ENCODE peak calls at places on chromosome 3, in nine cellular contexts. V is breast epithelium; P is CD4-positive, alpha-beta T cell; W is B cell; M is ovary; J is PC-3; B is IMR-90; E is activated CD8-positive, alpha-beta T cell treated with anti-CD3 and anti-CD28 coated beads for 36 hours; T is AG09319. Y is an unnamed sample.

GRCh38 chr3:74295479-74295878 is 319.0 kb downstream of the CNTN3 start:
- DNase-seq in J (no peak), V (no peak), M (no peak), T (no peak), W (no peak), B (no peak), P (no peak), E (no peak), Y (no peak)

GRCh38 chr3:54320376-54320775 is 198.0 kb downstream of the CACNA2D3 start:
- DNase-seq in P (no peak), M (no peak), E (no peak), J (no peak), T (no peak), V (no peak), B (no peak), W (no peak), Y (no peak)

GRCh38 chr3:10845240-10845761 is 29.3 kb downstream of the SLC6A11 start:
- DNase-seq in W (no peak), P (no peak), J (no peak), E (no peak), B (no peak), T (no peak), M (no peak), V (peak), Y (no peak)

GRCh38 chr3:183265157-183265642 is 12.1 kb downstream of the B3GNT5 start:
- DNase-seq in W (no peak), M (no peak), V (no peak), J (no peak), E (peak), B (no peak), P (no peak), T (no peak), Y (peak)

GRCh38 chr3:112561085-112561692 is 573 bp downstream of the ATG3 start:
- DNase-seq in E (peak), J (peak), T (peak), B (peak), P (peak), W (peak), M (peak), V (peak), Y (peak)

GRCh38 chr3:125107384-125107783 is 51.6 kb upstream of the HEG1 start:
- DNase-seq in B (no peak), T (no peak), M (no peak), V (no peak), W (no peak), J (no peak), E (no peak), P (no peak), Y (no peak)

GRCh38 chr3:129277829-129278271 is 820 bp upstream of the HMCES start:
- DNase-seq in W (peak), B (peak), P (no peak), T (no peak), M (peak), J (no peak), V (no peak), E (no peak), Y (peak)

GRCh38 chr3:69864141-69864540 is 124.9 kb downstream of the MITF start:
- DNase-seq in E (no peak), M (no peak), V (no peak), T (no peak), P (no peak), J (peak), W (no peak), B (no peak), Y (no peak)

GRCh38 chr3:185900228-185900627 is 37.6 kb downstream of the TRA2B start:
- DNase-seq in V (peak), E (no peak), T (peak), P (no peak), B (peak), J (peak), M (no peak), W (no peak), Y (peak)

GRCh38 chr3:102536479-102536878 is 101.7 kb downstream of the ZPLD1 start:
- DNase-seq in T (peak), J (peak), W (peak), P (no peak), M (no peak), E (no peak), B (peak), V (no peak), Y (peak)

GRCh38 chr3:42670051-42670576 is 15.2 kb upstream of the KLHL40 start:
- DNase-seq in W (no peak), T (no peak), B (no peak), P (no peak), M (no peak), V (no peak), J (no peak), E (no peak), Y (no peak)

GRCh38 chr3:185257334-185257733 is 3.5 kb upstream of the EHHADH start:
- DNase-seq in T (no peak), B (no peak), M (no peak), E (no peak), J (no peak), V (no peak), P (no peak), W (no peak), Y (no peak)

GRCh38 chr3:125137432-125138033 is 75.0 kb downstream of the SLC12A8 start:
- DNase-seq in P (no peak), T (no peak), M (no peak), W (no peak), V (no peak), B (peak), E (no peak), J (peak), Y (peak)

GRCh38 chr3:107408513-107408912 is 31.3 kb downstream of the CCDC54 start:
- DNase-seq in E (no peak), M (no peak), B (no peak), V (no peak), T (no peak), J (no peak), P (no peak), W (no peak), Y (no peak)

GRCh38 chr3:179323197-179323901 is 518 bp downstream of the ZNF639 start:
- DNase-seq in M (peak), J (peak), T (no peak), V (peak), E (peak), P (peak), W (peak), B (peak), Y (peak)

GRCh38 chr3:14142567-14143270 is 17.9 kb downstream of the TMEM43 start:
- DNase-seq in E (peak), P (peak), V (peak), J (no peak), W (no peak), B (no peak), M (no peak), T (no peak), Y (no peak)

GRCh38 chr3:17741621-17742091 is 775 bp downstream of the TBC1D5 start:
- DNase-seq in W (no peak), E (no peak), M (no peak), V (no peak), P (no peak), B (no peak), T (no peak), J (no peak), Y (no peak)

GRCh38 chr3:65146149-65146548 is 458.3 kb upstream of the ADAMTS9 start:
- DNase-seq in W (no peak), T (no peak), B (no peak), P (no peak), V (peak), M (no peak), E (no peak), J (peak), Y (peak)

GRCh38 chr3:41569632-41570338 is 370.5 kb downstream of the CTNNB1 start:
- DNase-seq in V (no peak), M (no peak), E (no peak), J (peak), P (no peak), B (no peak), T (no peak), W (no peak), Y (no peak)

GRCh38 chr3:79284781-79285180 is 483.0 kb downstream of the ROBO1 start:
- DNase-seq in J (peak), T (no peak), W (no peak), V (no peak), E (no peak), M (no peak), P (no peak), B (no peak), Y (no peak)

GRCh38 chr3:121661376-121661775 is 673 bp upstream of the HCLS1 start:
- DNase-seq in W (peak), J (no peak), V (no peak), P (no peak), M (no peak), E (no peak), T (no peak), B (no peak), Y (no peak)

GRCh38 chr3:156761713-156762575 is 64.2 kb upstream of the LEKR1 start:
- DNase-seq in J (peak), W (no peak), V (no peak), E (no peak), T (peak), M (no peak), B (peak), P (no peak), Y (peak)

GRCh38 chr3:24722106-24722505 is 227.5 kb upstream of the THRB start:
- DNase-seq in W (no peak), T (no peak), M (no peak), J (no peak), E (no peak), P (no peak), V (no peak), B (no peak), Y (no peak)

GRCh38 chr3:114365268-114365667 is 71.4 kb downstream of the TIGIT start:
- DNase-seq in J (no peak), W (no peak), P (no peak), E (no peak), V (no peak), M (no peak), B (peak), T (no peak), Y (no peak)

GRCh38 chr3:149810846-149811245 is 2.2 kb upstream of the RNF13 start:
- DNase-seq in E (no peak), T (no peak), W (no peak), B (no peak), M (no peak), J (no peak), V (no peak), P (no peak), Y (no peak)

GRCh38 chr3:128486157-128486691 is 6.8 kb downstream of the GATA2 start:
- DNase-seq in M (no peak), B (no peak), J (no peak), V (no peak), W (no peak), T (no peak), E (no peak), P (no peak), Y (no peak)

GRCh38 chr3:144586382-144586781 is 614.8 kb downstream of the DIPK2A start:
- DNase-seq in B (peak), T (peak), W (no peak), E (no peak), P (no peak), V (no peak), J (no peak), M (no peak), Y (peak)

GRCh38 chr3:119769394-119770149 is 12.3 kb upstream of the NR1I2 start:
- DNase-seq in V (no peak), W (no peak), M (no peak), J (no peak), B (peak), P (no peak), E (no peak), T (no peak), Y (peak)

GRCh38 chr3:171113716-171114115 is 87.2 kb upstream of the SLC2A2 start:
- DNase-seq in B (no peak), M (no peak), P (no peak), E (no peak), W (no peak), J (no peak), V (no peak), T (no peak), Y (no peak)

GRCh38 chr3:152232679-152233078 is 36.0 kb upstream of the MBNL1 start:
- DNase-seq in E (no peak), J (no peak), T (no peak), W (no peak), P (no peak), B (no peak), M (no peak), V (no peak), Y (no peak)

GRCh38 chr3:46213201-46213600 is 5.1 kb upstream of the CCR1 start:
- DNase-seq in M (no peak), T (no peak), E (peak), V (no peak), P (no peak), W (no peak), J (no peak), B (no peak), Y (no peak)

GRCh38 chr3:112759210-112759609 is 87.5 kb downstream of the CD200R1L start:
- DNase-seq in V (no peak), E (no peak), B (no peak), J (no peak), P (no peak), T (no peak), M (no peak), W (no peak), Y (no peak)

DNA sequence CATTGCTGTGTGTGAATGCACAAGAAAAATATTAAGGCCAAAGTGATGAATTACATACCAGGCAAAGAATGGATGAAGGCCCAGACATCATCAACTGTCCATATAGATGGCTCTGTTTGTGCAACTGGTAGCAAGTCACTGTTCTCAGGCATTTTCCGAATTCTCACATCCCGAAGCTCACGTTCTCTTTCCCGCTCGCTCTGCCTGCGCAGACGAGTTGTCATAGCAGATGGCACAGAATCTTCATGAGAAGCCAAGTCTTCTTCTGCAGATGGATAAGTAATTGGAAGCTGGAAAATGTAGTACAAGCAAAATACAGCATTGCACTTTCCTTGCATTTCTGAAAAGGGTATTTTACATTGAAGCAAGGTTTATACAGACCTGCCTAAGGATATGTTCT is 64.6 kb downstream of the GPR160 start:
- DNase-seq in T (no peak), V (no peak), M (no peak), E (no peak), B (no peak), J (no peak), W (no peak), P (no peak), Y (no peak)
- TF ChIP-seq CTCF in T (no peak), V (no peak), M (no peak), E (no peak), B (no peak), J (no peak), W (no peak), P (no peak), Y (no peak)

DNA sequence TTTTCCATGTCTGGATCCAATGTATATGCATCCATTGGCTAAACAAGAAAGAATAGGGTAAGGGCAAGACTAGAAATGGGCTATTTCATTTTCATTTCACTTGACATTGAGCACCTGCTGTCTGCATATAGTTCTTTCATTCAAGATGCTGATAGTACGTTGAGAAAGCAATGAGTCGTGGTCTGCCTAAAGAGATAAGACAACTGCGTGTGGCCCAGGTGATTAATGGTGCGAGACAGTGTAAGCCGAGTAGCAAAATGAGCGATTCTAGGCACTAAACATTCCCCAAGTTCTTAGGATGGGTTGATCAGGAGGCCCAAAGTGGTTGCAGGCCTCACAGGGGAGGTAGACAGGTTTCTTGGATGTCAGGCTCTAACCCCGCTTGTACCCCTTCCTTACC is 235.4 kb downstream of the PDCD6IP start:
- DNase-seq in V (no peak), T (no peak), P (no peak), E (no peak), J (no peak), W (no peak), M (no peak), B (no peak), Y (no peak)
- TF ChIP-seq CTCF in V (no peak), T (no peak), P (no peak), E (no peak), J (no peak), W (no peak), M (no peak), B (no peak), Y (no peak)

GRCh38 chr3:197224034-197224444 is 74.4 kb downstream of the DLG1 start:
- DNase-seq in V (no peak), P (no peak), M (no peak), B (peak), J (peak), E (no peak), W (peak), T (no peak), Y (peak)
- TF ChIP-seq CTCF in V (peak), P (peak), M (peak), B (peak), J (peak), E (peak), W (peak), T (peak), Y (peak)

DNA sequence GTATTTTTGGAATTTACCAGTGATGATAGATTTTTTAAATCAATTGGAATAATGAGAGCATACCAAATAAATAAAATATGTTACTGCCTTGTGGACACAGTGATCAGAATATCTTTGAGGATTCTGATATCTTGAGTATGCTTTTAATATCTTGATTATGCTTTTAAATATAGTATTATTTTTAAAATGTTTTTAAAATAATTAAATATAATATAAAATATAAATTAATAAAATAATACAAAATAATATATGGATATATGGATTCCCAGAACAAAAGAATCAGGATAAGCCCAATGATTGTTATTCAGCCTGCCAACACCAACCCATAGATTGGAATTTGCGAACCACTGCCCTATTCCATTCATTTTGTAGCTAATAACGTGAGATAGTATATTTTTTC is 91.9 kb upstream of the MLF1 start:
- DNase-seq in B (no peak), E (no peak), T (no peak), P (no peak), V (no peak), M (no peak), W (no peak), J (no peak), Y (no peak)
- TF ChIP-seq CTCF in B (no peak), E (no peak), T (no peak), P (no peak), V (no peak), M (no peak), W (no peak), J (no peak), Y (no peak)

GRCh38 chr3:37742574-37743212 is 119.0 kb upstream of the CTDSPL start:
- DNase-seq in P (no peak), J (no peak), W (no peak), V (no peak), E (no peak), B (no peak), M (no peak), T (no peak), Y (no peak)

GRCh38 chr3:37742121-37742520 is 119.6 kb upstream of the CTDSPL start:
- DNase-seq in W (no peak), B (no peak), T (no peak), V (no peak), M (no peak), E (no peak), J (no peak), P (no peak), Y (no peak)

GRCh38 chr3:37739579-37740290 is 121.9 kb upstream of the CTDSPL start:
- DNase-seq in M (no peak), T (no peak), W (no peak), V (no peak), E (no peak), P (no peak), B (no peak), J (no peak), Y (no peak)

GRCh38 chr3:37740471-37740870 is 121.2 kb upstream of the CTDSPL start:
- DNase-seq in E (no peak), B (no peak), T (no peak), J (no peak), M (no peak), W (no peak), V (no peak), P (no peak), Y (no peak)

DNA sequence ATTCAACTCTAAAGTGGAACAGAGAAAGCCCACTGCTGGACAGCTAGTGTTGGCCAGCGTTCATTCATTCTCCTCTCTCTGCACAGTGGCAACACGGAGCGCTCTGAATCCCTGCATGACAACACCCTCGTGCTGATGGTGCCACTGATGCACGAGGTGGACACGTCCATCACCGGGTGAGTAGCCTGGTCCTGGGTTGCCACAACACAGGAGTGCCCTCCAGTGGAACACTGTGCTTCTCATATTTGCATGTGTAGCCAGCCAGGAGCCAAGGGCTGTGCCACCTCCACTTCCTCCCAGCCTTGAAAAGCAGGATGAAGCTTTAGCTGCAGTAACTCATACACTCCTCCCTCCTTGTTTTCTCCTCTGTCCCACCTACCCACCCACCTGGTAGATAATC is 120.0 kb upstream of the CTDSPL start:
- DNase-seq in P (no peak), W (no peak), V (peak), M (no peak), B (no peak), T (no peak), J (peak), E (peak), Y (peak)
- TF ChIP-seq CTCF in P (no peak), W (no peak), V (peak), M (no peak), B (no peak), T (peak), J (peak), E (no peak), Y (peak)

GRCh38 chr3:52238761-52239701 is at the start of gene TWF2:
- DNase-seq in M (peak), P (peak), B (peak), J (peak), E (peak), V (peak), T (no peak), W (peak), Y (peak)
- TF ChIP-seq CTCF in M (peak), P (peak), B (peak), J (peak), E (peak), V (no peak), T (peak), W (peak), Y (peak)

DNA sequence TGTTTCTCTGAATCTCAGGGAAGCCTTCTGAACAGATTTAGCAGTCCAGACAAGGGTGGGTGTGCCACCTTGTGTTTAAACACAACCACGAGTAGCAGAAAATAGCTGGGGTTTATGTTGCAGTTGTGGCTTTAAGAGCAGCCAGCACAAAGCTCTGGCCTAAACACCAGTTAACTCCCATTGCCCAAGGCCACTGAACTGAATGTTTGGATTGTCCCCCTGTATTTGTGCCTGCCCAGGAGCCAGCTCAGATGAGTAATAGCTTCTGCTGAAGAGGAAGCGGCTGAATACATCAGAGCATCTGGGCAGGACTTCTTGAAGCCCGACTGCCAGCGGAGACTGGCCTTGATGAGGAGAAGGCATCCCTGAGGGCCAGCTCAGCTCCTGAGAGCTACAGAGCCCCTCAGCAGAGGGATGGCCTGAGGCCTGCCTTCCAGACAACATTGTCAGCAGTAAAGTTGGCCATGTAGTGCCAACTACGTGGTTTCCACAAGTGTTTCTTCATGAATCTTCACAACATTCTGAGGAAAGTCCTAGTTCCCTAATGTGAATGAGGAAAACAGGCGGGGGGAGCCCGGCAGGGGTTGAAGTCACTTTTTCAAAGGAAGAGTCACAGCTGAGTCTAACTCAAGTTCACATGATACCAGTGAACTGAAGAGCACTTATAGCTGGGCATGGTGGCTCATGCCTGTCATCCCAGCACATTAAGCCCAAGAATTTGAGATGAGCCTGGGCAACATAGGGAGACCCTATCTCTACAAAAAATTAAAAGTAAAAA is 65.8 kb upstream of the ZBTB38 start:
- DNase-seq in W (no peak), P (no peak), T (peak), E (no peak), M (no peak), J (peak), V (peak), B (peak), Y (peak)
- TF ChIP-seq CTCF in W (no peak), P (no peak), T (peak), E (no peak), M (no peak), J (no peak), V (no peak), B (peak), Y (peak)

Y was measured in cardiac fibroblast.